ENCODE peak calls at places on chromosomes 12 and 14, in five cellular contexts. One of them, this sample, is unnamed.

GRCh38 chr14:85461432-85462133 is 68.4 kb upstream of the FLRT2 start:
- DNase-seq in psoas muscle: no peak
- DNase-seq in breast epithelium: no peak
- DNase-seq in tibial artery: no peak
- DNase-seq in right cardiac atrium: no peak
- DNase-seq in this sample: no peak

GRCh38 chr12:3913278-3913677 is 40.1 kb upstream of the PARP11 start:
- DNase-seq in psoas muscle: no peak
- DNase-seq in breast epithelium: no peak
- DNase-seq in tibial artery: no peak
- DNase-seq in right cardiac atrium: no peak
- DNase-seq in this sample: no peak

GRCh38 chr12:76329163-76329562 is 19.1 kb downstream of the BBS10 start:
- DNase-seq in psoas muscle: no peak
- DNase-seq in breast epithelium: no peak
- DNase-seq in tibial artery: no peak
- DNase-seq in right cardiac atrium: no peak
- DNase-seq in this sample: no peak

GRCh38 chr14:55628426-55628825 is 48.4 kb downstream of the KTN1 start:
- DNase-seq in psoas muscle: no peak
- DNase-seq in breast epithelium: no peak
- DNase-seq in tibial artery: no peak
- DNase-seq in right cardiac atrium: no peak
- DNase-seq in this sample: no peak

GRCh38 chr12:121099779-121100178 is 32.9 kb upstream of the P2RX7 start:
- DNase-seq in psoas muscle: no peak
- DNase-seq in breast epithelium: no peak
- DNase-seq in tibial artery: no peak
- DNase-seq in right cardiac atrium: no peak
- DNase-seq in this sample: no peak

GRCh38 chr14:37726708-37727107 is 131.3 kb downstream of the TTC6 start:
- DNase-seq in psoas muscle: no peak
- DNase-seq in breast epithelium: no peak
- DNase-seq in tibial artery: no peak
- DNase-seq in right cardiac atrium: no peak
- DNase-seq in this sample: no peak

GRCh38 chr14:45249847-45250575 is 3.0 kb downstream of the MIS18BP1 start:
- DNase-seq in psoas muscle: no peak
- DNase-seq in breast epithelium: no peak
- DNase-seq in tibial artery: no peak
- DNase-seq in right cardiac atrium: no peak
- DNase-seq in this sample: no peak

GRCh38 chr12:122117979-122118378 is 39.4 kb downstream of the MLXIP start:
- DNase-seq in psoas muscle: no peak
- DNase-seq in breast epithelium: no peak
- DNase-seq in tibial artery: no peak
- DNase-seq in right cardiac atrium: no peak
- DNase-seq in this sample: no peak

GRCh38 chr12:87796961-87797516 is 232.2 kb downstream of the C12orf50 start:
- DNase-seq in psoas muscle: no peak
- DNase-seq in breast epithelium: no peak
- DNase-seq in tibial artery: no peak
- DNase-seq in right cardiac atrium: no peak
- DNase-seq in this sample: no peak
- H3K27ac ChIP-seq in psoas muscle: no peak
- H3K27ac ChIP-seq in breast epithelium: no peak
- H3K27ac ChIP-seq in tibial artery: no peak
- H3K27ac ChIP-seq in right cardiac atrium: no peak
- H3K27ac ChIP-seq in this sample: no peak

GRCh38 chr14:63854330-63854729 is 1.5 kb downstream of the SYNE2 start:
- DNase-seq in psoas muscle: no peak
- DNase-seq in breast epithelium: no peak
- DNase-seq in tibial artery: no peak
- DNase-seq in right cardiac atrium: no peak
- DNase-seq in this sample: no peak

GRCh38 chr14:63852817-63853730 is at the start of gene SYNE2:
- DNase-seq in psoas muscle: peak
- DNase-seq in breast epithelium: peak
- DNase-seq in tibial artery: peak
- DNase-seq in right cardiac atrium: peak
- DNase-seq in this sample: no peak

GRCh38 chr14:63855272-63855671 is 2.5 kb downstream of the SYNE2 start:
- DNase-seq in psoas muscle: no peak
- DNase-seq in breast epithelium: no peak
- DNase-seq in tibial artery: no peak
- DNase-seq in right cardiac atrium: no peak
- DNase-seq in this sample: no peak

GRCh38 chr14:63853831-63854293 is 1.1 kb downstream of the SYNE2 start:
- DNase-seq in psoas muscle: peak
- DNase-seq in breast epithelium: peak
- DNase-seq in tibial artery: peak
- DNase-seq in right cardiac atrium: no peak
- DNase-seq in this sample: peak

GRCh38 chr14:63852271-63852816 is 460 bp upstream of the SYNE2 start:
- DNase-seq in psoas muscle: no peak
- DNase-seq in breast epithelium: no peak
- DNase-seq in tibial artery: no peak
- DNase-seq in right cardiac atrium: no peak
- DNase-seq in this sample: no peak
- H3K27ac ChIP-seq in psoas muscle: peak
- H3K27ac ChIP-seq in breast epithelium: peak
- H3K27ac ChIP-seq in tibial artery: peak
- H3K27ac ChIP-seq in right cardiac atrium: peak
- H3K27ac ChIP-seq in this sample: no peak

DNA sequence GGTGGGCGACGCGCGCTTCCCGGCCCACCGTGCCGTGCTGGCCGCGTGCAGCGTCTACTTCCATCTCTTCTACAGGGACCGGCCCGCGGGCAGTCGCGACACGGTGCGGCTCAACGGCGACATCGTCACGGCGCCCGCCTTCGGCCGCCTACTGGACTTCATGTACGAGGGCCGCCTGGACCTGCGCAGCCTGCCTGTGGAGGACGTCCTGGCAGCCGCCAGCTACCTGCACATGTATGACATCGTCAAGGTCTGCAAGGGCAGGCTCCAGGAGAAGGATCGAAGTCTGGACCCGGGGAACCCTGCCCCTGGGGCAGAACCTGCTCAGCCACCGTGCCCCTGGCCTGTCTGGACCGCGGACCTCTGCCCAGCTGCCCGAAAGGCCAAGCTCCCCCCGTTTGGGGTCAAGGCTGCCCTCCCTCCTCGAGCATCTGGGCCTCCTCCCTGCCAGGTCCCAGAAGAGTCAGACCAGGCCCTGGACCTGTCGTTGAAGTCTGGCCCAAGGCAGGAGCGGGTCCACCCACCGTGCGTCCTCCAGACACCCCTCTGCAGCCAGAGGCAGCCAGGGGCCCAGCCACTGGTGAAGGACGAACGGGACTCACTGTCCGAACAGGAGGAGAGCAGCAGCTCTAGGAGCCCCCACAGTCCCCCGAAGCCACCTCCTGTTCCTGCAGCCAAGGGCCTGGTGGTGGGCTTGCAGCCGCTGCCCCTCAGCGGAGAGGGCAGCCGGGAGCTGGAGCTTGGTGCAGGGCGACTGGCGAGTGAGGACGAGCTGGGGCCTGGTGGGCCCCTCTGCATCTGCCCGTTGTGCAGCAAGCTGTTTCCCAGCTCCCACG is 601 bp downstream of the ZBTB42 start:
- DNase-seq in psoas muscle: no peak
- DNase-seq in breast epithelium: no peak
- DNase-seq in tibial artery: no peak
- DNase-seq in right cardiac atrium: peak
- DNase-seq in this sample: no peak
- H3K27ac ChIP-seq in psoas muscle: peak
- H3K27ac ChIP-seq in breast epithelium: peak
- H3K27ac ChIP-seq in tibial artery: peak
- H3K27ac ChIP-seq in right cardiac atrium: no peak
- H3K27ac ChIP-seq in this sample: no peak

GRCh38 chr14:21308479-21309237 is 28.8 kb downstream of the RPGRIP1 start:
- DNase-seq in psoas muscle: peak
- DNase-seq in breast epithelium: peak
- DNase-seq in tibial artery: no peak
- DNase-seq in right cardiac atrium: peak
- DNase-seq in this sample: peak

GRCh38 chr14:21311614-21312013 is 31.7 kb downstream of the RPGRIP1 start:
- DNase-seq in psoas muscle: no peak
- DNase-seq in breast epithelium: no peak
- DNase-seq in tibial artery: no peak
- DNase-seq in right cardiac atrium: no peak
- DNase-seq in this sample: no peak

GRCh38 chr14:21309238-21309636 is 29.4 kb downstream of the RPGRIP1 start:
- DNase-seq in psoas muscle: no peak
- DNase-seq in breast epithelium: no peak
- DNase-seq in tibial artery: no peak
- DNase-seq in right cardiac atrium: no peak
- DNase-seq in this sample: no peak

GRCh38 chr14:21308132-21308478 is 28.2 kb downstream of the RPGRIP1 start:
- DNase-seq in psoas muscle: no peak
- DNase-seq in breast epithelium: no peak
- DNase-seq in tibial artery: no peak
- DNase-seq in right cardiac atrium: no peak
- DNase-seq in this sample: no peak

DNA sequence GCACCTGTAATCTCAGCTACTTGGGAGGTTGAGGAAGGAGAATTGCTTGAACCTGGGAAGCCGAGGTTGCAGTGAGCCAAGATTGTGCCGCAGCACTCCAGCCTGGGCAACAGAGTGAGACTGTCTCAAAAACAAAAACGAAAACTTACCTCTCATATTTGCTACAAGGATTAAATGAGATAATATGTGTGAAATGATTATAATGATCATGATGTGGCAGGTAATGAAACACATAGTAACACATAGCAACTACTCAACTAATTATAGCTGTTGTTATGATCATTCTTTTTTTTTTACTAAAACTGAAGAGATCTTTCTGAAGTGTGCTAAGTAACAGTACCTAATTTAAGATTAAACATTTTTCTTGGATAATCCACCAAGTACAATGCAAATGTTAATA is 30.1 kb downstream of the RPGRIP1 start:
- DNase-seq in psoas muscle: no peak
- DNase-seq in breast epithelium: no peak
- DNase-seq in tibial artery: no peak
- DNase-seq in right cardiac atrium: no peak
- DNase-seq in this sample: no peak
- H3K27ac ChIP-seq in psoas muscle: no peak
- H3K27ac ChIP-seq in breast epithelium: no peak
- H3K27ac ChIP-seq in tibial artery: no peak
- H3K27ac ChIP-seq in right cardiac atrium: no peak
- H3K27ac ChIP-seq in this sample: no peak

DNA sequence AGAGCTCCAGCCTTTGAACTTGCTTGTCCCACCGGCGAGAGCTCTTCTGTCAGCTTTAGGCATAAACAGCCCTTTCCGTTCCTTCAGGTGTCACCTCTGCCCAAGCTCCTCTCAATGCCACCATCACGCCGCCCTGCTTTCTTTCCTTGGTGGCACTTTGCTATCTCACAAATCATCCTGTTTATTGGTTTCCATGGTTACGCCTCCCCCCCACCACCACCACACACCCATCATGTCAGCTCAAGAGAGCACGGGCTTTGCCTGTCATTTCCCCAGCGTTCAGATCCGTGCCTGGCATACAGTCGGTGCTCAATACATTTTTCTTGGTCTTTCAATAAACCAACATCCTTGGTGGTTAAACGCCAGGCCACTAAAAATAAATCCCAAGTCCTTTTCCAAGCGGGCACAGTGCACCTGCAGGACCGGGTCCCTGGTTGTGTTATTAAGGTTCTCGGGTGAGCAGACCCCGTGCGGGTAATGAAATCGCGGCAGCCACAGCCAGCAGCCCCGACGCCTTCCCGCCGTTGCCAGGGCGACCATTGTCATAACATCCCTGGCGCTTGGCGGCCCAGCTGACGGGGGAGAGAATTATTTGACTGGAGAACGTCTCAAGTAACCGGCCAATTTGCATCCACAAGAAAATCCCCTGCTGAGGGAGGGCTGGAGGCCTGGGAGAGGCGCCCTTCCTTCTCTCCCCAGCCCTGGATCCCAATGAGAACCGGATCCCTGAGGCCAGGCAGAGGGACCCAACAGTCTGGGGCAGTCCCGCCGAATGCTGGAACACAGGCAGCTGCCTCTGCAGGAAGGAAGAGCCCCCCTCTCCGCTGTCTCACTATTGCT is 92.9 kb downstream of the KSR2 start:
- DNase-seq in psoas muscle: peak
- DNase-seq in breast epithelium: no peak
- DNase-seq in tibial artery: no peak
- DNase-seq in right cardiac atrium: no peak
- DNase-seq in this sample: no peak
- H3K27ac ChIP-seq in psoas muscle: no peak
- H3K27ac ChIP-seq in breast epithelium: no peak
- H3K27ac ChIP-seq in tibial artery: no peak
- H3K27ac ChIP-seq in right cardiac atrium: no peak
- H3K27ac ChIP-seq in this sample: no peak

DNA sequence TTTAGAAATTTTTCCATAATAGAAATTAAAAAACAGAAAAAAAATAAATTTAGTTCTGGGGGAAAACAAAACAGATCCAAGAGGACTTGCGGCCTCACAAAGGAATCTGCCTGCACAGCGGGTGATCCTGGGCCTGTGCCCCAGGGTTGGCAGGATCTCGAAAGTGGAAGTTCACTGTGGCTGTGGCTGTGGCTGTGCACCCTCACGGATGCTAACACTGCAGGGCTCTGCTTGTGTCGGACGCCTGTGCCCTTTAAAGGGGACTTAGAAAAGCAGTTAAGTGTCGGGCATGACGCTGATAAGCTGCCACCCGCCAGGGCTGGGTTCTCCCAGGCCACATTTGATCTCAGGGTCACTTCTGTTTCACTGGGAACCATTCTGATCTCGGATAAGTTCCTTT is 209.1 kb downstream of the TTC7B start:
- DNase-seq in psoas muscle: no peak
- DNase-seq in breast epithelium: no peak
- DNase-seq in tibial artery: no peak
- DNase-seq in right cardiac atrium: no peak
- DNase-seq in this sample: no peak
- H3K27ac ChIP-seq in psoas muscle: no peak
- H3K27ac ChIP-seq in breast epithelium: no peak
- H3K27ac ChIP-seq in tibial artery: no peak
- H3K27ac ChIP-seq in right cardiac atrium: peak
- H3K27ac ChIP-seq in this sample: no peak

GRCh38 chr12:12979731-12980259 is 20.3 kb downstream of the HEBP1 start:
- DNase-seq in psoas muscle: no peak
- DNase-seq in breast epithelium: no peak
- DNase-seq in tibial artery: no peak
- DNase-seq in right cardiac atrium: no peak
- DNase-seq in this sample: no peak
- H3K27ac ChIP-seq in psoas muscle: no peak
- H3K27ac ChIP-seq in breast epithelium: peak
- H3K27ac ChIP-seq in tibial artery: peak
- H3K27ac ChIP-seq in right cardiac atrium: peak
- H3K27ac ChIP-seq in this sample: peak